ENCODE peak calls at places on chromosomes 6 and 20, in seven cellular contexts. One of them, this sample, is unnamed. For H3K4me1, the result is how much of the 10 kb centered on the place peaks cover.

GRCh38 chr6:87152528-87152950 is 2.8 kb upstream of the ZNF292 start:
- DNase-seq in uterus: no peak
- DNase-seq in PC-9: no peak
- DNase-seq in astrocyte: peak
- DNase-seq in CD8-positive, alpha-beta memory T cell: no peak
- DNase-seq in pancreas: no peak
- DNase-seq in IMR-90: peak
- DNase-seq in this sample: no peak

GRCh38 chr20:48597521-48598302 is 230.1 kb downstream of the PREX1 start:
- DNase-seq in PC-9: peak
- DNase-seq in pancreas: no peak
- DNase-seq in IMR-90: no peak
- DNase-seq in astrocyte: no peak
- DNase-seq in uterus: no peak
- DNase-seq in CD8-positive, alpha-beta memory T cell: no peak
- DNase-seq in this sample: no peak

GRCh38 chr6:169391473-169392071 is 137.9 kb upstream of the THBS2 start:
- DNase-seq in CD8-positive, alpha-beta memory T cell: no peak
- DNase-seq in astrocyte: no peak
- DNase-seq in pancreas: no peak
- DNase-seq in uterus: no peak
- DNase-seq in PC-9: no peak
- DNase-seq in IMR-90: no peak
- DNase-seq in this sample: no peak

GRCh38 chr20:14441201-14441600 is 103.8 kb upstream of the FLRT3 start:
- DNase-seq in IMR-90: peak
- DNase-seq in CD8-positive, alpha-beta memory T cell: no peak
- DNase-seq in uterus: no peak
- DNase-seq in pancreas: no peak
- DNase-seq in astrocyte: no peak
- DNase-seq in PC-9: no peak
- DNase-seq in this sample: peak

GRCh38 chr6:142705054-142705453 is 239.9 kb downstream of the HIVEP2 start:
- DNase-seq in PC-9: no peak
- DNase-seq in CD8-positive, alpha-beta memory T cell: no peak
- DNase-seq in astrocyte: no peak
- DNase-seq in IMR-90: no peak
- DNase-seq in uterus: no peak
- DNase-seq in pancreas: no peak
- DNase-seq in this sample: no peak

GRCh38 chr6:753486-753885 is 60.5 kb upstream of the EXOC2 start:
- DNase-seq in CD8-positive, alpha-beta memory T cell: no peak
- DNase-seq in uterus: no peak
- DNase-seq in IMR-90: no peak
- DNase-seq in PC-9: no peak
- DNase-seq in pancreas: no peak
- DNase-seq in astrocyte: no peak
- DNase-seq in this sample: no peak

GRCh38 chr6:43770417-43771209 is 602 bp downstream of the VEGFA start:
- DNase-seq in uterus: peak
- DNase-seq in pancreas: peak
- DNase-seq in IMR-90: peak
- DNase-seq in PC-9: peak
- DNase-seq in astrocyte: peak
- DNase-seq in CD8-positive, alpha-beta memory T cell: no peak
- DNase-seq in this sample: no peak

GRCh38 chr6:84866715-84867114 is 102.3 kb upstream of the TBX18 start:
- DNase-seq in PC-9: no peak
- DNase-seq in uterus: no peak
- DNase-seq in pancreas: no peak
- DNase-seq in astrocyte: no peak
- DNase-seq in IMR-90: no peak
- DNase-seq in CD8-positive, alpha-beta memory T cell: no peak
- DNase-seq in this sample: no peak

GRCh38 chr20:38878798-38879197 is 47.4 kb upstream of the FAM83D start:
- DNase-seq in CD8-positive, alpha-beta memory T cell: no peak
- DNase-seq in pancreas: no peak
- DNase-seq in uterus: no peak
- DNase-seq in PC-9: no peak
- DNase-seq in astrocyte: peak
- DNase-seq in IMR-90: peak
- DNase-seq in this sample: no peak

GRCh38 chr20:58251979-58252591 is 23.6 kb upstream of the ANKRD60 start:
- DNase-seq in astrocyte: peak
- DNase-seq in IMR-90: peak
- DNase-seq in PC-9: peak
- DNase-seq in uterus: no peak
- DNase-seq in pancreas: no peak
- DNase-seq in CD8-positive, alpha-beta memory T cell: no peak
- DNase-seq in this sample: peak

GRCh38 chr6:43698584-43699349 is 11.2 kb upstream of the MRPS18A start:
- DNase-seq in uterus: peak
- DNase-seq in pancreas: peak
- DNase-seq in IMR-90: peak
- DNase-seq in PC-9: peak
- DNase-seq in astrocyte: no peak
- DNase-seq in CD8-positive, alpha-beta memory T cell: no peak
- DNase-seq in this sample: no peak

GRCh38 chr6:83867527-83868161 is 8.2 kb downstream of the CYB5R4 start:
- DNase-seq in pancreas: no peak
- DNase-seq in uterus: no peak
- DNase-seq in astrocyte: peak
- DNase-seq in IMR-90: peak
- DNase-seq in PC-9: peak
- DNase-seq in CD8-positive, alpha-beta memory T cell: no peak
- DNase-seq in this sample: peak

GRCh38 chr20:19786311-19786710 is 28.3 kb downstream of the RIN2 start:
- DNase-seq in astrocyte: peak
- DNase-seq in CD8-positive, alpha-beta memory T cell: no peak
- DNase-seq in uterus: peak
- DNase-seq in IMR-90: peak
- DNase-seq in PC-9: peak
- DNase-seq in pancreas: no peak
- DNase-seq in this sample: peak

GRCh38 chr6:147077251-147077650 is 127.0 kb upstream of the STXBP5 start:
- DNase-seq in pancreas: peak
- DNase-seq in uterus: no peak
- DNase-seq in CD8-positive, alpha-beta memory T cell: no peak
- DNase-seq in astrocyte: no peak
- DNase-seq in PC-9: no peak
- DNase-seq in IMR-90: no peak
- DNase-seq in this sample: no peak

GRCh38 chr20:34561661-34562060 is 3.1 kb downstream of the MAP1LC3A start:
- DNase-seq in PC-9: no peak
- DNase-seq in pancreas: no peak
- DNase-seq in uterus: no peak
- DNase-seq in CD8-positive, alpha-beta memory T cell: no peak
- DNase-seq in IMR-90: no peak
- DNase-seq in astrocyte: no peak
- DNase-seq in this sample: no peak

GRCh38 chr6:111583221-111583620 is 22.5 kb downstream of the TRAF3IP2 start:
- DNase-seq in uterus: no peak
- DNase-seq in CD8-positive, alpha-beta memory T cell: no peak
- DNase-seq in PC-9: no peak
- DNase-seq in pancreas: no peak
- DNase-seq in IMR-90: no peak
- DNase-seq in astrocyte: no peak
- DNase-seq in this sample: no peak

GRCh38 chr6:135038335-135038734 is 16.3 kb downstream of the HBS1L start:
- DNase-seq in astrocyte: no peak
- DNase-seq in CD8-positive, alpha-beta memory T cell: no peak
- DNase-seq in IMR-90: no peak
- DNase-seq in uterus: no peak
- DNase-seq in pancreas: no peak
- DNase-seq in PC-9: no peak
- DNase-seq in this sample: no peak

GRCh38 chr6:112401083-112401482 is 54.0 kb downstream of the RFPL4B start:
- DNase-seq in pancreas: no peak
- DNase-seq in uterus: no peak
- DNase-seq in PC-9: no peak
- DNase-seq in CD8-positive, alpha-beta memory T cell: no peak
- DNase-seq in astrocyte: no peak
- DNase-seq in IMR-90: no peak
- DNase-seq in this sample: no peak

GRCh38 chr6:163745566-163746400 is 331.3 kb downstream of the QKI start:
- DNase-seq in IMR-90: peak
- DNase-seq in CD8-positive, alpha-beta memory T cell: no peak
- DNase-seq in astrocyte: peak
- DNase-seq in PC-9: no peak
- DNase-seq in pancreas: no peak
- DNase-seq in uterus: no peak
- DNase-seq in this sample: peak

GRCh38 chr6:36355819-36356218 is 19.1 kb upstream of the BNIP5 start:
- DNase-seq in CD8-positive, alpha-beta memory T cell: no peak
- DNase-seq in uterus: no peak
- DNase-seq in IMR-90: no peak
- DNase-seq in PC-9: no peak
- DNase-seq in pancreas: no peak
- DNase-seq in astrocyte: peak
- DNase-seq in this sample: no peak

GRCh38 chr6:127921982-127922381 is 21.1 kb upstream of the THEMIS start:
- DNase-seq in uterus: no peak
- DNase-seq in pancreas: no peak
- DNase-seq in astrocyte: no peak
- DNase-seq in IMR-90: no peak
- DNase-seq in PC-9: no peak
- DNase-seq in CD8-positive, alpha-beta memory T cell: no peak
- DNase-seq in this sample: no peak

GRCh38 chr6:99819853-99820252 is 174.2 kb downstream of the MCHR2 start:
- DNase-seq in astrocyte: no peak
- DNase-seq in IMR-90: no peak
- DNase-seq in uterus: no peak
- DNase-seq in pancreas: no peak
- DNase-seq in CD8-positive, alpha-beta memory T cell: no peak
- DNase-seq in PC-9: no peak
- DNase-seq in this sample: no peak

GRCh38 chr6:99816795-99817194 is 177.2 kb downstream of the MCHR2 start:
- DNase-seq in pancreas: no peak
- DNase-seq in PC-9: no peak
- DNase-seq in CD8-positive, alpha-beta memory T cell: no peak
- DNase-seq in IMR-90: no peak
- DNase-seq in astrocyte: no peak
- DNase-seq in uterus: no peak
- DNase-seq in this sample: no peak

GRCh38 chr6:99818161-99818560 is 175.9 kb downstream of the MCHR2 start:
- DNase-seq in uterus: no peak
- DNase-seq in IMR-90: no peak
- DNase-seq in astrocyte: no peak
- DNase-seq in CD8-positive, alpha-beta memory T cell: no peak
- DNase-seq in pancreas: no peak
- DNase-seq in PC-9: no peak
- DNase-seq in this sample: no peak

GRCh38 chr6:99822741-99823512 is 171.1 kb downstream of the MCHR2 start:
- DNase-seq in PC-9: peak
- DNase-seq in pancreas: no peak
- DNase-seq in IMR-90: peak
- DNase-seq in uterus: no peak
- DNase-seq in CD8-positive, alpha-beta memory T cell: peak
- DNase-seq in astrocyte: peak
- DNase-seq in this sample: peak

DNA sequence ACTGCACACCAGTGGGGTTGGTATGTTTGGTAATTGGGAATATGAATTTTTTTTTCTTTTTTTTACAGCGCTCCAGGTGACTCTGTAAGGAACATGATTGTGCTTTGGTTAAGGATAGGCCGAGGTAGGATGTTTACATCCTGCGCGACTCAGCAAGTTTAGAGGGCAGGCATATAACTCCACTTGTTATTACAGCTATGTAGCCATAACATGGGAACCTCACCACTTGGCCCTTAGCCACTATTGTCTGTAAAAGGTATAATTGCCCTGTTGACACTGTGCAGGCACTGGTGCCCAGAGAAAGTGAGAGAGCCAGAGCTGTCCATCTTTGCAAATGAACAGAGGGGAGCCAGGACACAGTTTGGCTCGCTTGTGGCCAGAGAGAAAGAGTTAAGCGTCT is 172.9 kb downstream of the MCHR2 start:
- DNase-seq in pancreas: no peak
- DNase-seq in PC-9: no peak
- DNase-seq in CD8-positive, alpha-beta memory T cell: no peak
- DNase-seq in IMR-90: no peak
- DNase-seq in astrocyte: no peak
- DNase-seq in uterus: no peak
- DNase-seq in this sample: no peak
- H3K4me1 ChIP-seq in pancreas: under half
- H3K4me1 ChIP-seq in PC-9: under half
- H3K4me1 ChIP-seq in CD8-positive, alpha-beta memory T cell: under half
- H3K4me1 ChIP-seq in IMR-90: under half
- H3K4me1 ChIP-seq in astrocyte: under half
- H3K4me1 ChIP-seq in uterus: under half
- H3K4me1 ChIP-seq in this sample: under half

GRCh38 chr6:79946242-79946641 is 1.1 kb downstream of the ELOVL4 start:
- DNase-seq in IMR-90: peak
- DNase-seq in astrocyte: peak
- DNase-seq in uterus: no peak
- DNase-seq in PC-9: no peak
- DNase-seq in pancreas: no peak
- DNase-seq in CD8-positive, alpha-beta memory T cell: peak
- DNase-seq in this sample: peak
- H3K4me1 ChIP-seq in IMR-90: under half
- H3K4me1 ChIP-seq in astrocyte: under half
- H3K4me1 ChIP-seq in uterus: under half
- H3K4me1 ChIP-seq in PC-9: under half
- H3K4me1 ChIP-seq in pancreas: under half
- H3K4me1 ChIP-seq in CD8-positive, alpha-beta memory T cell: under half
- H3K4me1 ChIP-seq in this sample: under half

DNA sequence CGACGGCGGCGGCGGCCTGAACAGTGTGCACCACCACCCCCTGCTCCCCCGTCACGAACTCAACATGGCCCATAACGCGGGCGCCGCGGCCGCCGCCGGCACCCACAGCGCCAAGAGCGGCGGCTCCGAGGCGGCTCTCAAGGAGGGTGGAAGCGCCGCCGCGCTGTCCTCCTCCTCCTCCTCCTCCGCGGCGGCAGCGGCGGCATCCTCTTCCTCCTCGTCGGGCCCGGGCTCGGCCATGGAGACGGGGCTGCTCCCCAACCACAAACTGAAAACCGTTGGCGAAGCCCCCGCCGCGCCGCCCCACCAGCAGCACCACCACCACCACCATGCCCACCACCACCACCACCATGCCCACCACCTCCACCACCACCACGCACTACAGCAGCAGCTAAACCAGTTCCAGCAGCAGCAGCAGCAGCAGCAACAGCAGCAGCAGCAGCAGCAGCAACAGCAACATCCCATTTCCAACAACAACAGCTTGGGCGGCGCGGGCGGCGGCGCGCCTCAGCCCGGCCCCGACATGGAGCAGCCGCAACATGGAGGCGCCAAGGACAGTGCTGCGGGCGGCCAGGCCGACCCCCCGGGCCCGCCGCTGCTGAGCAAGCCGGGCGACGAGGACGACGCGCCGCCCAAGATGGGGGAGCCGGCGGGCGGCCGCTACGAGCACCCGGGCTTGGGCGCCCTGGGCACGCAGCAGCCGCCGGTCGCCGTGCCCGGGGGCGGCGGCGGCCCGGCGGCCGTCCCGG is 862 bp downstream of the ARID1B start:
- DNase-seq in IMR-90: peak
- DNase-seq in CD8-positive, alpha-beta memory T cell: peak
- DNase-seq in uterus: peak
- DNase-seq in pancreas: peak
- DNase-seq in astrocyte: no peak
- DNase-seq in PC-9: peak
- DNase-seq in this sample: no peak
- H3K4me1 ChIP-seq in IMR-90: under half
- H3K4me1 ChIP-seq in CD8-positive, alpha-beta memory T cell: under half
- H3K4me1 ChIP-seq in uterus: under half
- H3K4me1 ChIP-seq in pancreas: under half
- H3K4me1 ChIP-seq in astrocyte: under half
- H3K4me1 ChIP-seq in PC-9: under half
- H3K4me1 ChIP-seq in this sample: under half

GRCh38 chr6:15305909-15306308 is 60.0 kb downstream of the JARID2 start:
- DNase-seq in PC-9: no peak
- DNase-seq in astrocyte: no peak
- DNase-seq in pancreas: no peak
- DNase-seq in IMR-90: no peak
- DNase-seq in CD8-positive, alpha-beta memory T cell: no peak
- DNase-seq in uterus: no peak
- DNase-seq in this sample: no peak
- H3K4me1 ChIP-seq in PC-9: under half
- H3K4me1 ChIP-seq in astrocyte: under half
- H3K4me1 ChIP-seq in pancreas: under half
- H3K4me1 ChIP-seq in IMR-90: under half
- H3K4me1 ChIP-seq in CD8-positive, alpha-beta memory T cell: half or more
- H3K4me1 ChIP-seq in uterus: under half
- H3K4me1 ChIP-seq in this sample: under half

This sample was measured in foreskin keratinocyte.